ENCODE peak calls at places on chromosomes 11 and 22, in eight cellular contexts. One of them, this sample, is unnamed.

GRCh38 chr11:122661182-122661945 is 5.8 kb downstream of the UBASH3B start:
- DNase-seq in HFF-Myc: peak
- DNase-seq in GM12878: no peak
- DNase-seq in lung: no peak
- DNase-seq in lower lobe of right lung: no peak
- DNase-seq in suprapubic skin: no peak
- DNase-seq in PC-9: peak
- DNase-seq in sigmoid colon: no peak
- DNase-seq in this sample: peak

GRCh38 chr22:41833369-41834004 is 582 bp downstream of the SREBF2 start:
- DNase-seq in HFF-Myc: no peak
- DNase-seq in GM12878: no peak
- DNase-seq in lung: peak
- DNase-seq in lower lobe of right lung: peak
- DNase-seq in suprapubic skin: peak
- DNase-seq in PC-9: peak
- DNase-seq in sigmoid colon: peak
- DNase-seq in this sample: no peak

GRCh38 chr22:39994046-39994565 is 648 bp upstream of the FAM83F start:
- DNase-seq in HFF-Myc: no peak
- DNase-seq in GM12878: no peak
- DNase-seq in lung: no peak
- DNase-seq in lower lobe of right lung: no peak
- DNase-seq in suprapubic skin: no peak
- DNase-seq in PC-9: no peak
- DNase-seq in sigmoid colon: no peak
- DNase-seq in this sample: peak

GRCh38 chr11:115333106-115333505 is 171.1 kb downstream of the CADM1 start:
- DNase-seq in HFF-Myc: no peak
- DNase-seq in GM12878: no peak
- DNase-seq in lung: no peak
- DNase-seq in lower lobe of right lung: no peak
- DNase-seq in suprapubic skin: no peak
- DNase-seq in PC-9: no peak
- DNase-seq in sigmoid colon: no peak
- DNase-seq in this sample: peak

GRCh38 chr11:64206457-64207246 is at the start of gene FERMT3:
- DNase-seq in HFF-Myc: no peak
- DNase-seq in GM12878: peak
- DNase-seq in lung: peak
- DNase-seq in lower lobe of right lung: peak
- DNase-seq in suprapubic skin: no peak
- DNase-seq in PC-9: no peak
- DNase-seq in sigmoid colon: no peak
- DNase-seq in this sample: no peak

GRCh38 chr22:48800036-48800885 is 1027.4 kb downstream of the BRD1 start:
- DNase-seq in HFF-Myc: no peak
- DNase-seq in GM12878: no peak
- DNase-seq in lung: no peak
- DNase-seq in lower lobe of right lung: no peak
- DNase-seq in suprapubic skin: peak
- DNase-seq in PC-9: no peak
- DNase-seq in sigmoid colon: no peak
- DNase-seq in this sample: no peak

GRCh38 chr11:76250520-76251222 is 44.4 kb upstream of the WNT11 start:
- DNase-seq in HFF-Myc: no peak
- DNase-seq in GM12878: no peak
- DNase-seq in lung: no peak
- DNase-seq in lower lobe of right lung: no peak
- DNase-seq in suprapubic skin: no peak
- DNase-seq in PC-9: no peak
- DNase-seq in sigmoid colon: no peak
- DNase-seq in this sample: no peak

GRCh38 chr11:105230586-105230985 is 91.0 kb upstream of the CARD18 start:
- DNase-seq in HFF-Myc: no peak
- DNase-seq in GM12878: no peak
- DNase-seq in lung: no peak
- DNase-seq in lower lobe of right lung: no peak
- DNase-seq in suprapubic skin: no peak
- DNase-seq in PC-9: peak
- DNase-seq in sigmoid colon: no peak
- DNase-seq in this sample: peak

GRCh38 chr11:69442807-69443137 is 38.7 kb upstream of the LINC01488 start:
- DNase-seq in HFF-Myc: peak
- DNase-seq in GM12878: no peak
- DNase-seq in lung: no peak
- DNase-seq in lower lobe of right lung: peak
- DNase-seq in suprapubic skin: no peak
- DNase-seq in PC-9: peak
- DNase-seq in sigmoid colon: no peak
- DNase-seq in this sample: peak

GRCh38 chr11:80362578-80362977 is 921.7 kb upstream of the TENM4 start:
- DNase-seq in HFF-Myc: no peak
- DNase-seq in GM12878: no peak
- DNase-seq in lung: no peak
- DNase-seq in lower lobe of right lung: no peak
- DNase-seq in suprapubic skin: no peak
- DNase-seq in PC-9: no peak
- DNase-seq in sigmoid colon: no peak
- DNase-seq in this sample: peak

GRCh38 chr11:73047773-73048371 is 94.2 kb downstream of the FCHSD2 start:
- DNase-seq in HFF-Myc: no peak
- DNase-seq in GM12878: peak
- DNase-seq in lung: no peak
- DNase-seq in lower lobe of right lung: no peak
- DNase-seq in suprapubic skin: no peak
- DNase-seq in PC-9: no peak
- DNase-seq in sigmoid colon: no peak
- DNase-seq in this sample: no peak

GRCh38 chr11:13534358-13534757 is 38.6 kb upstream of the PTH start:
- DNase-seq in HFF-Myc: no peak
- DNase-seq in GM12878: no peak
- DNase-seq in lung: no peak
- DNase-seq in lower lobe of right lung: no peak
- DNase-seq in suprapubic skin: no peak
- DNase-seq in PC-9: no peak
- DNase-seq in sigmoid colon: no peak
- DNase-seq in this sample: no peak

GRCh38 chr11:13538044-13538443 is 42.2 kb upstream of the PTH start:
- DNase-seq in HFF-Myc: no peak
- DNase-seq in GM12878: no peak
- DNase-seq in lung: no peak
- DNase-seq in lower lobe of right lung: no peak
- DNase-seq in suprapubic skin: no peak
- DNase-seq in PC-9: no peak
- DNase-seq in sigmoid colon: no peak
- DNase-seq in this sample: no peak

GRCh38 chr11:13535819-13536218 is 40.0 kb upstream of the PTH start:
- DNase-seq in HFF-Myc: no peak
- DNase-seq in GM12878: no peak
- DNase-seq in lung: no peak
- DNase-seq in lower lobe of right lung: no peak
- DNase-seq in suprapubic skin: no peak
- DNase-seq in PC-9: no peak
- DNase-seq in sigmoid colon: no peak
- DNase-seq in this sample: no peak
- TF ChIP-seq CTCF in HFF-Myc: no peak
- TF ChIP-seq CTCF in GM12878: no peak
- TF ChIP-seq CTCF in lung: no peak
- TF ChIP-seq CTCF in lower lobe of right lung: no peak
- TF ChIP-seq CTCF in suprapubic skin: no peak
- TF ChIP-seq CTCF in PC-9: no peak
- TF ChIP-seq CTCF in sigmoid colon: no peak
- TF ChIP-seq CTCF in this sample: no peak

GRCh38 chr22:46374663-46375474 is 39.4 kb downstream of the TRMU start:
- DNase-seq in HFF-Myc: no peak
- DNase-seq in GM12878: no peak
- DNase-seq in lung: peak
- DNase-seq in lower lobe of right lung: peak
- DNase-seq in suprapubic skin: no peak
- DNase-seq in PC-9: peak
- DNase-seq in sigmoid colon: no peak
- DNase-seq in this sample: peak

GRCh38 chr22:46373166-46373565 is 37.7 kb downstream of the TRMU start:
- DNase-seq in HFF-Myc: no peak
- DNase-seq in GM12878: no peak
- DNase-seq in lung: no peak
- DNase-seq in lower lobe of right lung: no peak
- DNase-seq in suprapubic skin: no peak
- DNase-seq in PC-9: no peak
- DNase-seq in sigmoid colon: no peak
- DNase-seq in this sample: no peak

GRCh38 chr22:46376096-46376495 is 40.6 kb downstream of the TRMU start:
- DNase-seq in HFF-Myc: no peak
- DNase-seq in GM12878: no peak
- DNase-seq in lung: no peak
- DNase-seq in lower lobe of right lung: no peak
- DNase-seq in suprapubic skin: no peak
- DNase-seq in PC-9: no peak
- DNase-seq in sigmoid colon: no peak
- DNase-seq in this sample: no peak

GRCh38 chr22:46372686-46373085 is 37.2 kb downstream of the TRMU start:
- DNase-seq in HFF-Myc: no peak
- DNase-seq in GM12878: no peak
- DNase-seq in lung: no peak
- DNase-seq in lower lobe of right lung: no peak
- DNase-seq in suprapubic skin: no peak
- DNase-seq in PC-9: no peak
- DNase-seq in sigmoid colon: no peak
- DNase-seq in this sample: no peak

GRCh38 chr22:46373838-46374662 is 38.5 kb downstream of the TRMU start:
- DNase-seq in HFF-Myc: no peak
- DNase-seq in GM12878: peak
- DNase-seq in lung: no peak
- DNase-seq in lower lobe of right lung: no peak
- DNase-seq in suprapubic skin: no peak
- DNase-seq in PC-9: peak
- DNase-seq in sigmoid colon: no peak
- DNase-seq in this sample: no peak
- H3K4me3 ChIP-seq in HFF-Myc: no peak
- H3K4me3 ChIP-seq in GM12878: no peak
- H3K4me3 ChIP-seq in lung: no peak
- H3K4me3 ChIP-seq in lower lobe of right lung: no peak
- H3K4me3 ChIP-seq in suprapubic skin: no peak
- H3K4me3 ChIP-seq in PC-9: peak
- H3K4me3 ChIP-seq in sigmoid colon: no peak
- H3K4me3 ChIP-seq in this sample: no peak

DNA sequence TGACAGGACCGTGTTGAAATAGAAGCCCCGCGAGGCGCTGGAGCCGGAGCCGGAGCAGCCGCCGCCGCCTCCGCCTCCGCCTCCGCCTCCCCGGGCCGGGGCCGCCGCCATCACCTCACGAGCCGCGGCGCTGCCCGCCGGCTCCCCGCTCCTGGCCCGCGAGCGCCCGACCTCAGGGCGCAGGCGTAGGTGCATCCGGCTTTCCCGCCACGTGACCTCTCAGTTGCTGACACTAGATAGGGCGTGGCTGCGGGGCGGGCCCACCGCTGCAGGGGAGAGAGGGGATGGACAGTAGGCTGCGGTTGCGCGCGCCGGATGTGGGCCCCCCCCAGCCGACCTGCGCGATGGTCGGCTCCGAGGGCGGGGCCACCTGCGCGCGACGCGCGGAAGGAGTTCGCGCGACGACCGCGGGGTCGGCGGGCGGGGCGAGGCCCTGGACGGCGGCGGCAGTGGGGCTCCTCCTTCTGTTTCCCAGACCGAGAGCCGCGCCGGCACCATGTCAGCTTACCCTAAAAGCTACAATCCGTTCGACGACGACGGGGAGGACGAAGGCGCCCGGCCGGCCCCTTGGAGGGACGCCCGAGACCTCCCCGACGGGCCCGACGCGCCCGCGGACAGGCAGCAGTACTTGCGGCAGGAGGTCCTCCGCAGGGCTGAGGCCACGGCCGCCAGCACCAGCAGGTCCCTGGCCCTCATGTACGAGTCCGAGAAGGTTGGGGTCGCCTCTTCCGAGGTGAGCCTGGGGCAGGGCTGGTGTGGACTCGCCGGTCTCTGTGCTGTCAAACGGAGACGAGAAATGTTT is at the start of the genes PI4KA and SNAP29:
- DNase-seq in HFF-Myc: peak
- DNase-seq in GM12878: peak
- DNase-seq in lung: peak
- DNase-seq in lower lobe of right lung: peak
- DNase-seq in suprapubic skin: peak
- DNase-seq in PC-9: peak
- DNase-seq in sigmoid colon: peak
- DNase-seq in this sample: peak
- TF ChIP-seq CTCF in HFF-Myc: no peak
- TF ChIP-seq CTCF in GM12878: no peak
- TF ChIP-seq CTCF in lung: no peak
- TF ChIP-seq CTCF in lower lobe of right lung: peak
- TF ChIP-seq CTCF in suprapubic skin: peak
- TF ChIP-seq CTCF in PC-9: no peak
- TF ChIP-seq CTCF in sigmoid colon: no peak
- TF ChIP-seq CTCF in this sample: no peak

DNA sequence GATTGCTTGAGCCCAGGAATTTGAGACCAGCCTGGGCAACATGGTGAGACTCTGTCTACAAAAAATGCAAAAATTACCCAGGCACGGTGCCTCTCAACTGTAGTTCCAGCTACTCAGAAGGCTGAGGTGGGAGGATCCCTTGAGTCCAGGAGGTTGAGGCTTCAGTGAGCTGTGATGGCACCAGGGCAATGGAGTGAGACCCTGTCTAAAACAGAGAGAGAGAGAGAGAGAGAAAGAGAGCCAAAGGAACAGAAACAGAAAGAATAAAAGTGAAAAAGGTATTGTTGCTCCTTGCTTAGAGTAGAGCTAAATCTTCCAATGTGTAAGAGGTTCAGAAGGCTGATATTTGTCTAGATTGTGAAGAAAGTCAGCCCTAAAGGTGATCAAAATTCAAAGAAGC is 8.9 kb upstream of the ETS1 start:
- DNase-seq in HFF-Myc: no peak
- DNase-seq in GM12878: no peak
- DNase-seq in lung: no peak
- DNase-seq in lower lobe of right lung: no peak
- DNase-seq in suprapubic skin: no peak
- DNase-seq in PC-9: no peak
- DNase-seq in sigmoid colon: no peak
- DNase-seq in this sample: no peak
- H3K4me3 ChIP-seq in HFF-Myc: no peak
- H3K4me3 ChIP-seq in GM12878: no peak
- H3K4me3 ChIP-seq in lung: no peak
- H3K4me3 ChIP-seq in lower lobe of right lung: no peak
- H3K4me3 ChIP-seq in suprapubic skin: no peak
- H3K4me3 ChIP-seq in PC-9: no peak
- H3K4me3 ChIP-seq in sigmoid colon: no peak
- H3K4me3 ChIP-seq in this sample: no peak

GRCh38 chr22:38826386-38826785 is 17.4 kb downstream of the NPTXR start:
- DNase-seq in HFF-Myc: no peak
- DNase-seq in GM12878: no peak
- DNase-seq in lung: no peak
- DNase-seq in lower lobe of right lung: peak
- DNase-seq in suprapubic skin: no peak
- DNase-seq in PC-9: no peak
- DNase-seq in sigmoid colon: no peak
- DNase-seq in this sample: no peak
- TF ChIP-seq CTCF in HFF-Myc: no peak
- TF ChIP-seq CTCF in GM12878: no peak
- TF ChIP-seq CTCF in lung: no peak
- TF ChIP-seq CTCF in lower lobe of right lung: no peak
- TF ChIP-seq CTCF in suprapubic skin: no peak
- TF ChIP-seq CTCF in PC-9: no peak
- TF ChIP-seq CTCF in sigmoid colon: no peak
- TF ChIP-seq CTCF in this sample: no peak